ENCODE peak calls at places on chromosomes 4 and X, in seven cellular contexts. J, V, W, R, U, A and N are unnamed samples.

GRCh38 chrX:118355225-118355920 is 9.5 kb downstream of the WDR44 start:
- DNase-seq in J (no peak), V (no peak), W (no peak), R (no peak), U (no peak), A (no peak), N (no peak)

GRCh38 chrX:23451266-23451665 is 116.6 kb downstream of the PTCHD1 start:
- DNase-seq in J (no peak), V (no peak), W (no peak), R (no peak), U (no peak), A (no peak), N (no peak)

GRCh38 chr4:158159054-158159717 is 13.6 kb downstream of the GASK1B start:
- DNase-seq in J (no peak), V (peak), W (no peak), R (no peak), U (no peak), A (no peak), N (no peak)

GRCh38 chr4:187118166-187118565 is 394.5 kb upstream of the FAT1 start:
- DNase-seq in J (no peak), V (no peak), W (no peak), R (no peak), U (no peak), A (no peak), N (no peak)

GRCh38 chrX:71095555-71095970 is at the start of gene FOXO4:
- DNase-seq in J (peak), V (peak), W (peak), R (peak), U (peak), A (peak), N (peak)

GRCh38 chr4:125352521-125352920 is 37.8 kb downstream of the FAT4 start:
- DNase-seq in J (no peak), V (no peak), W (no peak), R (no peak), U (no peak), A (no peak), N (no peak)

GRCh38 chr4:119227690-119228089 is 15.2 kb downstream of the USP53 start:
- DNase-seq in J (no peak), V (peak), W (no peak), R (no peak), U (no peak), A (no peak), N (no peak)

GRCh38 chr4:155566241-155566823 is 100.3 kb upstream of the GUCY1A1 start:
- DNase-seq in J (no peak), V (peak), W (no peak), R (no peak), U (no peak), A (no peak), N (no peak)

GRCh38 chrX:143768976-143769375 is 48.4 kb upstream of the SPANXN2 start:
- DNase-seq in J (no peak), V (peak), W (no peak), R (no peak), U (no peak), A (no peak), N (no peak)

GRCh38 chr4:130238121-130238520 is 1142.2 kb downstream of the C4orf33 start:
- DNase-seq in J (no peak), V (peak), W (no peak), R (no peak), U (no peak), A (no peak), N (no peak)

GRCh38 chr4:88158360-88159136 is at the start of gene ABCG2:
- DNase-seq in J (peak), V (peak), W (peak), R (peak), U (no peak), A (peak), N (peak)

GRCh38 chr4:6242271-6243029 is 27.2 kb upstream of the WFS1 start:
- DNase-seq in J (no peak), V (no peak), W (no peak), R (no peak), U (peak), A (no peak), N (no peak)

GRCh38 chr4:145520172-145520571 is 38.5 kb downstream of the SMAD1 start:
- DNase-seq in J (no peak), V (no peak), W (no peak), R (no peak), U (no peak), A (no peak), N (no peak)

GRCh38 chr4:6618386-6619115 is 21.9 kb upstream of the MRFAP1 start:
- DNase-seq in J (no peak), V (no peak), W (no peak), R (no peak), U (peak), A (no peak), N (no peak)

GRCh38 chr4:144611850-144612249 is 34.1 kb upstream of the HHIP start:
- DNase-seq in J (no peak), V (no peak), W (peak), R (no peak), U (no peak), A (no peak), N (no peak)

GRCh38 chrX:4150259-4150658 is 436.8 kb upstream of the PRKX start:
- DNase-seq in J (no peak), V (no peak), W (no peak), R (no peak), U (no peak), A (no peak), N (no peak)

GRCh38 chr4:82515705-82516104 is 46.1 kb downstream of the TMEM150C start:
- DNase-seq in J (no peak), V (peak), W (no peak), R (no peak), U (no peak), A (peak), N (no peak)

GRCh38 chr4:83180469-83180968 is 66.0 kb upstream of the PLAC8 start:
- DNase-seq in J (no peak), V (no peak), W (no peak), R (no peak), U (no peak), A (no peak), N (no peak)

GRCh38 chr4:93852680-93853079 is 24.1 kb downstream of the ATOH1 start:
- DNase-seq in J (no peak), V (no peak), W (no peak), R (no peak), U (no peak), A (no peak), N (no peak)

GRCh38 chr4:21888195-21888976 is 60.2 kb downstream of the KCNIP4 start:
- DNase-seq in J (no peak), V (peak), W (no peak), R (no peak), U (no peak), A (no peak), N (no peak)

GRCh38 chr4:57044279-57044678 is 65.6 kb downstream of the POLR2B start:
- DNase-seq in J (no peak), V (no peak), W (no peak), R (no peak), U (no peak), A (no peak), N (no peak)

GRCh38 chr4:156686120-156686519 is 285.5 kb downstream of the PDGFC start:
- DNase-seq in J (no peak), V (peak), W (no peak), R (no peak), U (no peak), A (no peak), N (no peak)

GRCh38 chrX:109714340-109714958 is 18.6 kb downstream of the ACSL4 start:
- DNase-seq in J (peak), V (peak), W (no peak), R (no peak), U (no peak), A (no peak), N (no peak)

GRCh38 chrX:39953027-39953426 is 144.7 kb downstream of the BCOR start:
- DNase-seq in J (no peak), V (no peak), W (no peak), R (no peak), U (no peak), A (no peak), N (no peak)

GRCh38 chr4:186104895-186105720 is 604 bp downstream of the FAM149A start:
- DNase-seq in J (no peak), V (no peak), W (peak), R (peak), U (peak), A (peak), N (peak)

GRCh38 chrX:20333672-20334071 is 67.0 kb upstream of the RPS6KA3 start:
- DNase-seq in J (no peak), V (no peak), W (no peak), R (no peak), U (no peak), A (no peak), N (no peak)

GRCh38 chr4:168585168-168586091 is 88.6 kb downstream of the PALLD start:
- DNase-seq in J (peak), V (peak), W (peak), R (peak), U (peak), A (peak), N (peak)

GRCh38 chr4:9999956-10000551 is 21.2 kb downstream of the SLC2A9 start:
- DNase-seq in J (no peak), V (no peak), W (no peak), R (no peak), U (no peak), A (no peak), N (no peak)

GRCh38 chr4:35516102-35516501 is 728.2 kb downstream of the ARAP2 start:
- DNase-seq in J (no peak), V (no peak), W (no peak), R (no peak), U (no peak), A (no peak), N (no peak)

GRCh38 chr4:168608771-168609170 is 111.9 kb downstream of the PALLD start:
- DNase-seq in J (no peak), V (no peak), W (no peak), R (no peak), U (no peak), A (no peak), N (no peak)

GRCh38 chr4:14669418-14669817 is 332.9 kb upstream of the CPEB2 start:
- DNase-seq in J (no peak), V (no peak), W (no peak), R (no peak), U (no peak), A (no peak), N (no peak)

GRCh38 chr4:169657470-169658107 is 37.2 kb downstream of the CLCN3 start:
- DNase-seq in J (no peak), V (no peak), W (no peak), R (no peak), U (no peak), A (no peak), N (no peak)

GRCh38 chr4:149708513-149709175 is 107.0 kb downstream of the IQCM start:
- DNase-seq in J (no peak), V (no peak), W (no peak), R (no peak), U (no peak), A (no peak), N (no peak)

GRCh38 chr4:99755223-99755944 is 61.2 kb upstream of the DAPP1 start:
- DNase-seq in J (no peak), V (peak), W (no peak), R (no peak), U (no peak), A (no peak), N (no peak)

GRCh38 chr4:46844325-46844917 is 64.6 kb downstream of the COX7B2 start:
- DNase-seq in J (peak), V (peak), W (peak), R (peak), U (no peak), A (no peak), N (no peak)

GRCh38 chr4:53620956-53621355 is 29.7 kb upstream of the LNX1 start:
- DNase-seq in J (no peak), V (no peak), W (no peak), R (no peak), U (no peak), A (no peak), N (no peak)

GRCh38 chrX:136209016-136209738 is 42.0 kb downstream of the MAP7D3 start:
- DNase-seq in J (peak), V (peak), W (peak), R (peak), U (peak), A (peak), N (peak)

GRCh38 chrX:153438522-153438921 is 7.3 kb downstream of the TREX2 start:
- DNase-seq in J (no peak), V (peak), W (no peak), R (no peak), U (no peak), A (no peak), N (no peak)